ENCODE peak calls at places on chromosomes 11 and 22, in five cellular contexts. G, F, U, A and S are unnamed samples.

GRCh38 chr11:47270331-47271271 is 668 bp downstream of the MADD start:
- DNase-seq in G (peak), F (no peak), U (no peak), A (peak), S (no peak)

GRCh38 chr11:42319926-42320325 is 860.5 kb upstream of the LRRC4C start:
- DNase-seq in G (peak), F (no peak), U (no peak), A (no peak), S (no peak)

GRCh38 chr22:32469799-32470212 is 4.8 kb upstream of the FBXO7 start:
- DNase-seq in G (peak), F (peak), U (no peak), A (no peak), S (no peak)

GRCh38 chr11:69245491-69246345 is 48.2 kb upstream of the MYEOV start:
- DNase-seq in G (no peak), F (no peak), U (no peak), A (no peak), S (peak)

GRCh38 chr11:945986-946385 is 20.3 kb downstream of the AP2A2 start:
- DNase-seq in G (peak), F (no peak), U (peak), A (no peak), S (no peak)

GRCh38 chr11:65435330-65435931 is 12.8 kb downstream of the NEAT1 start:
- DNase-seq in G (no peak), F (no peak), U (no peak), A (no peak), S (no peak)

GRCh38 chr11:69051381-69052342 is 2.9 kb downstream of the TPCN2 start:
- DNase-seq in G (no peak), F (no peak), U (no peak), A (no peak), S (no peak)

GRCh38 chr11:20035375-20035700 is 124.9 kb downstream of the DBX1 start:
- DNase-seq in G (no peak), F (no peak), U (no peak), A (no peak), S (no peak)

GRCh38 chr22:37088108-37088605 is 21.4 kb downstream of the TMPRSS6 start:
- DNase-seq in G (peak), F (peak), U (no peak), A (no peak), S (no peak)

GRCh38 chr22:42807185-42807584 is 49.9 kb downstream of the ARFGAP3 start:
- DNase-seq in G (no peak), F (no peak), U (no peak), A (no peak), S (no peak)

GRCh38 chr11:109036011-109036410 is 371.1 kb downstream of the DDX10 start:
- DNase-seq in G (peak), F (no peak), U (peak), A (no peak), S (no peak)

GRCh38 chr11:86197448-86197847 is 47.1 kb upstream of the EED start:
- DNase-seq in G (no peak), F (no peak), U (no peak), A (no peak), S (no peak)

GRCh38 chr22:31085493-31085824 is 4.3 kb downstream of the SMTN start:
- DNase-seq in G (no peak), F (no peak), U (peak), A (no peak), S (no peak)

GRCh38 chr11:128463975-128464374 is 123.4 kb downstream of the ETS1 start:
- DNase-seq in G (peak), F (no peak), U (no peak), A (no peak), S (no peak)

GRCh38 chr11:110160016-110160415 is 66.8 kb downstream of the ZC3H12C start:
- DNase-seq in G (peak), F (no peak), U (no peak), A (no peak), S (no peak)

GRCh38 chr11:2144549-2145220 is 5.5 kb upstream of the IGF2 start:
- DNase-seq in G (no peak), F (no peak), U (no peak), A (no peak), S (no peak)

GRCh38 chr22:39498368-39498767 is 3.7 kb upstream of the MIEF1 start:
- DNase-seq in G (no peak), F (no peak), U (no peak), A (no peak), S (peak)

GRCh38 chr11:2097356-2097997 is 41.7 kb downstream of the IGF2 start:
- DNase-seq in G (peak), F (no peak), U (peak), A (no peak), S (peak)

GRCh38 chr11:120858740-120859139 is 165.2 kb upstream of the TBCEL start:
- DNase-seq in G (peak), F (no peak), U (no peak), A (no peak), S (no peak)

GRCh38 chr22:48858121-48858520 is 969.6 kb downstream of the BRD1 start:
- DNase-seq in G (no peak), F (no peak), U (no peak), A (no peak), S (peak)

GRCh38 chr11:120031612-120032600 is 106.0 kb downstream of the TRIM29 start:
- DNase-seq in G (no peak), F (no peak), U (no peak), A (no peak), S (no peak)

GRCh38 chr22:17903564-17904295 is 120.6 kb downstream of the MICAL3 start:
- DNase-seq in G (no peak), F (no peak), U (peak), A (no peak), S (no peak)

GRCh38 chr22:50112151-50113118 is 22.6 kb downstream of the MOV10L1 start:
- DNase-seq in G (peak), F (no peak), U (no peak), A (no peak), S (no peak)

GRCh38 chr22:24805790-24806662 is at the start of gene SGSM1:
- DNase-seq in G (peak), F (peak), U (peak), A (peak), S (peak)

GRCh38 chr22:24803064-24803542 is 2.9 kb upstream of the SGSM1 start:
- DNase-seq in G (peak), F (peak), U (peak), A (peak), S (no peak)

GRCh38 chr22:24796860-24797259 is 9.2 kb upstream of the SGSM1 start:
- DNase-seq in G (no peak), F (no peak), U (no peak), A (no peak), S (no peak)

GRCh38 chr22:24806663-24807001 is 621 bp downstream of the SGSM1 start:
- DNase-seq in G (no peak), F (no peak), U (peak), A (no peak), S (no peak)

DNA sequence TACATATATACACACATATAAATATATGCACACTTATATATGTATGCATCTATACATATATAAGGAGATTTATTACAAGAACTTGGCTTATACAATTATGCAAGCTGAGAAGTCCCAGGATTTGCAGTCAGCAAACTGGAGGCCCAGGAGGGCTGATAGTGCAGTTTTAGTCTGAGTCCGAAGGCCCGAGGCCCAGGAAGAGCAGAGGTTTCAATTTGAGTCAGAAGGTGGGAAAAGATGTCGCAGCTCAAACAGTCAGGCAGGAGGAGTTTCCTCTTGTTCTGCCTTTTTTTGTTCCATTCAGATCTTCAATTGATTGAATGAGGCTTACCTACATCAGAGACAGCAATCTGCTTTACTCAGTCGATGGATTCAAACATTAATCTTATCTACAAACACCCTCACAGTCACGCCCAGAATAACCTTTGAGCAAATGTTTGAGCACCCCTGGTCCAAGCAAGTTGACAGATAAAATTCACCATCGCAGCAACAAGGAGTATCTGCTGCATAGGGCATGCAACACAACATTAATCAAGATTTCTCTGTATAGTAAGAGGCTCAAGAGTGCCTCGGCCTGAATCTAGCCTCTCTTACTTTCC is 4.0 kb upstream of the SGSM1 start:
- DNase-seq in G (no peak), F (no peak), U (no peak), A (no peak), S (no peak)
- TF ChIP-seq CTCF in G (no peak), F (no peak), U (no peak), A (no peak), S (no peak)

DNA sequence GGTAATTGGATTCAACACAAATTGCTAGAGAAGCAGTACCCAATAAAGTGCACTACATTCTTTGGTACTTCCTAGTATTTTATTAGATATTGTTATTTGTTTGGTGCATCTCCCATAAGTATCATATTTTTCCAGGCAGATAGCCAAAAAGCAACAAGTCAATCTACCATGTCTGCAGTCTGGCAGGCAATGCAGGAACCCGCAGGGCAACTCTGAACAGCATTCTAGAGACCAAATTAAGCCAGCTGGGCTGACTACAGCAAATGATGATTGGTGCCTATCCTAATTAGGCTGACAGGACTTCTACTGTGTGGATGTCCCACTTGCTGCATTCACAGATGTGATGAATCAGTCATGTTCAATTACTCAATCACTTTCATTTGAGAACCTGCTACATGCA is 40.4 kb upstream of the AMOTL1 start:
- DNase-seq in G (no peak), F (no peak), U (no peak), A (no peak), S (no peak)
- H3K9ac ChIP-seq in G (no peak), F (no peak), U (no peak), A (no peak), S (no peak)

GRCh38 chr22:29049655-29050263 is 11.9 kb downstream of the C22orf31 start:
- DNase-seq in G (no peak), F (no peak), U (no peak), A (no peak), S (no peak)
- H3K27ac ChIP-seq in G (no peak), F (no peak), U (no peak), A (no peak), S (no peak)

GRCh38 chr11:61575886-61576516 is 4.9 kb downstream of the SYT7 start:
- DNase-seq in G (no peak), F (no peak), U (no peak), A (no peak), S (no peak)
- TF ChIP-seq CTCF in G (no peak), F (no peak), U (no peak), A (no peak), S (no peak)

GRCh38 chr11:45927332-45927683 is 4.9 kb downstream of the LARGE2 start:
- DNase-seq in G (no peak), F (no peak), U (no peak), A (no peak), S (peak)
- H3K9ac ChIP-seq in G (no peak), F (no peak), U (no peak), A (no peak), S (no peak)

GRCh38 chr11:129817282-129818051 is 1.8 kb downstream of the TMEM45B start:
- DNase-seq in G (no peak), F (no peak), U (no peak), A (no peak), S (no peak)
- H3K27ac ChIP-seq in G (no peak), F (no peak), U (no peak), A (no peak), S (no peak)

DNA sequence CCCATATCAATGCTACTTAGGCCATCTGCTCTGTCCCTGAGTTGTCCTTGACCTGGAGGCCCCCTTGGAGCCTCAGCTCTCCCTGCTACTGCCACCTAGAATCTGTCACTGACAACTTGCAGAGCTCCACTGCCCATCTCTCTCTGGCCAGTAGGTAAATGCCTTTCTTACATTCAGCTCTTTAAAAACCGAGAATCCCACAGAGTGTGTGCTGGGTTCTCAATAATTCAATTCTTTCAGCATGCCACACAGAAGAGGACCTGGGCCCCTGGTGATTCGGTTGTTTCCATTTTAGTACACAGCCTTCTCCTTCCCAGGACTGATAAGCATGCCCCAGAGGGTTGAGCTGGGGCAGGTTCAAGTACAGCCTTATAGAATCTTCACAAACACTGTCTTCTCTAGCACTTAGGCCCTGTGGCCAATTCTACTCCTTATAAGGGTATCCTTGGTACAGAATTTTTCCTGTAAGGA is 22.0 kb upstream of the IPO7 start:
- DNase-seq in G (no peak), F (no peak), U (no peak), A (no peak), S (no peak)
- TF ChIP-seq CTCF in G (no peak), F (no peak), U (no peak), A (no peak), S (no peak)

GRCh38 chr11:131886201-131886600 is 515.8 kb downstream of the NTM start:
- DNase-seq in G (peak), F (no peak), U (no peak), A (no peak), S (no peak)
- H3K9ac ChIP-seq in G (no peak), F (no peak), U (no peak), A (no peak), S (no peak)

GRCh38 chr22:45228401-45228754 is 12.3 kb downstream of the KIAA0930 start:
- DNase-seq in G (no peak), F (no peak), U (no peak), A (no peak), S (no peak)

GRCh38 chr22:45231293-45231692 is 9.4 kb downstream of the KIAA0930 start:
- DNase-seq in G (no peak), F (no peak), U (no peak), A (no peak), S (no peak)

GRCh38 chr22:45227645-45228400 is 12.9 kb downstream of the KIAA0930 start:
- DNase-seq in G (no peak), F (no peak), U (peak), A (no peak), S (no peak)

GRCh38 chr22:45229181-45229580 is 11.5 kb downstream of the KIAA0930 start:
- DNase-seq in G (no peak), F (no peak), U (no peak), A (no peak), S (no peak)

GRCh38 chr22:45230026-45230845 is 10.5 kb downstream of the KIAA0930 start:
- DNase-seq in G (no peak), F (no peak), U (no peak), A (no peak), S (no peak)
- H3K27ac ChIP-seq in G (no peak), F (no peak), U (no peak), A (no peak), S (no peak)

GRCh38 chr22:22508274-22509176 is at the start of gene ZNF280B:
- DNase-seq in G (peak), F (peak), U (peak), A (peak), S (peak)
- TF ChIP-seq CTCF in G (peak), F (peak), U (peak), A (peak), S (peak)